ENCODE peak calls at places on chromosomes 11 and 22, in nine cellular contexts. T is coronary artery, P is mucosa of descending colon, O is Caco-2, W is kidney, X is neural progenitor cell, B is OCI-LY7, Z is bronchial epithelial cell, C is spleen. A is an unnamed sample.

GRCh38 chr11:98137437-98137836 is 883.3 kb upstream of the CNTN5 start:
- DNase-seq in T (no peak), C (no peak), B (no peak), P (no peak), O (no peak), X (no peak), Z (peak; percentile 0), W (no peak), A (no peak)

GRCh38 chr11:2664331-2664730 is 35.5 kb downstream of the KCNQ1OT1 start:
- DNase-seq in B (no peak), Z (no peak), W (peak; percentile 35), T (peak; percentile 62), O (no peak), P (no peak), C (no peak), X (no peak), A (no peak)

GRCh38 chr11:45847908-45848316 is 637 bp downstream of the CRY2 start:
- DNase-seq in O (peak; percentile 65), Z (peak; percentile 62), B (peak; percentile 69), X (peak; percentile 71), P (peak; percentile 69), T (no peak), W (peak; percentile 78), C (peak; percentile 84), A (no peak)

GRCh38 chr11:10261821-10262220 is 32.2 kb downstream of the SBF2 start:
- DNase-seq in C (no peak), X (no peak), P (no peak), B (no peak), T (no peak), O (no peak), Z (peak; percentile 31), W (no peak), A (no peak)

GRCh38 chr11:114285599-114285998 is 10.6 kb upstream of the NNMT start:
- DNase-seq in Z (peak; percentile 64), O (peak; percentile 49), X (no peak), B (no peak), W (no peak), T (no peak), C (no peak), P (no peak), A (no peak)

GRCh38 chr11:2555891-2556290 is 111.1 kb downstream of the KCNQ1 start:
- DNase-seq in B (no peak), P (peak; percentile 37), T (no peak), Z (no peak), O (no peak), W (peak; percentile 26), C (peak; percentile 24), X (no peak), A (no peak)

GRCh38 chr22:45868586-45869443 is 108.1 kb downstream of the WNT7B start:
- DNase-seq in B (no peak), O (no peak), W (peak; percentile 60), Z (no peak), C (peak; percentile 54), P (no peak), X (no peak), T (no peak), A (no peak)

GRCh38 chr11:57645716-57646085 is 4.0 kb downstream of the YPEL4 start:
- DNase-seq in P (no peak), O (no peak), T (no peak), B (no peak), Z (no peak), X (no peak), C (no peak), W (no peak), A (no peak)

GRCh38 chr22:42313804-42314581 is 43.5 kb upstream of the TCF20 start:
- DNase-seq in W (no peak), C (no peak), Z (peak; percentile 81), O (peak; percentile 94), P (peak; percentile 89), T (no peak), X (peak; percentile 91), B (peak; percentile 61), A (no peak)

GRCh38 chr11:13663631-13664071 is 4.8 kb upstream of the FAR1 start:
- DNase-seq in X (no peak), C (no peak), Z (peak; percentile 87), O (no peak), W (no peak), P (no peak), T (no peak), B (no peak), A (no peak)

GRCh38 chr11:94768602-94769511 is 701 bp downstream of the AMOTL1 start:
- DNase-seq in O (peak; percentile 70), C (peak; percentile 84), T (no peak), X (peak; percentile 63), P (no peak), B (no peak), Z (no peak), W (peak; percentile 85), A (no peak)

GRCh38 chr11:27972432-27973170 is 135.4 kb downstream of the KIF18A start:
- DNase-seq in T (no peak), B (no peak), Z (peak; percentile 44), C (no peak), W (no peak), X (no peak), P (no peak), O (no peak), A (peak; percentile 3)

GRCh38 chr22:36922097-36922608 is 8.7 kb downstream of the CSF2RB start:
- DNase-seq in P (peak; percentile 43), O (peak; percentile 13), W (peak; percentile 61), X (peak; percentile 50), T (no peak), Z (no peak), C (peak; percentile 76), B (no peak), A (no peak)

GRCh38 chr11:73154178-73154577 is 12.1 kb upstream of the FCHSD2 start:
- DNase-seq in B (peak; percentile 96), Z (no peak), C (peak; percentile 83), X (no peak), O (no peak), P (no peak), W (no peak), T (peak; percentile 65), A (no peak)

GRCh38 chr22:25027959-25028840 is 75.7 kb downstream of the KIAA1671 start:
- DNase-seq in B (no peak), Z (no peak), C (no peak), P (peak; percentile 60), T (no peak), X (peak; percentile 78), O (peak; percentile 33), W (no peak), A (no peak)

GRCh38 chr11:95682552-95682951 is 107.0 kb downstream of the FAM76B start:
- DNase-seq in B (no peak), X (no peak), Z (peak; percentile 13), W (no peak), P (no peak), C (no peak), O (no peak), T (no peak), A (no peak)

GRCh38 chr11:31958086-31958735 is 132.7 kb upstream of the RCN1 start:
- DNase-seq in X (peak; percentile 90), O (peak; percentile 30), C (peak; percentile 80), T (no peak), Z (peak; percentile 25), P (no peak), W (no peak), B (peak; percentile 35), A (no peak)

GRCh38 chr11:72221386-72221785 is 3.2 kb upstream of the INPPL1 start:
- DNase-seq in O (no peak), C (peak; percentile 81), P (no peak), X (no peak), W (no peak), Z (no peak), T (peak; percentile 72), B (peak; percentile 65), A (no peak)

GRCh38 chr11:101453682-101454081 is 130.1 kb downstream of the TRPC6 start:
- DNase-seq in O (no peak), T (no peak), C (no peak), X (no peak), W (no peak), Z (peak; percentile 72), P (no peak), B (no peak), A (no peak)

GRCh38 chr22:27537481-27537891 is 264.1 kb downstream of the MN1 start:
- DNase-seq in B (no peak), X (no peak), Z (no peak), T (no peak), W (peak; percentile 74), O (no peak), C (peak; percentile 35), P (no peak), A (no peak)

GRCh38 chr11:80617156-80617555 is 1176.3 kb upstream of the TENM4 start:
- DNase-seq in P (no peak), W (no peak), O (no peak), X (no peak), B (no peak), C (no peak), T (no peak), Z (no peak), A (no peak)

GRCh38 chr11:33515347-33515746 is 185.3 kb downstream of the C11orf91 start:
- DNase-seq in B (peak; percentile 72), C (no peak), X (no peak), T (no peak), P (no peak), O (no peak), Z (peak; percentile 18), W (no peak), A (no peak)

GRCh38 chr11:62431171-62431895 is 12.5 kb downstream of the SCGB1A1 start:
- DNase-seq in W (no peak), O (no peak), X (no peak), C (no peak), B (no peak), T (no peak), P (no peak), Z (no peak), A (no peak)
- TF ChIP-seq CTCF in W (no peak), O (no peak), X (no peak), C (no peak), B (no peak), T (no peak), P (no peak), Z (no peak), A (no peak)

DNA sequence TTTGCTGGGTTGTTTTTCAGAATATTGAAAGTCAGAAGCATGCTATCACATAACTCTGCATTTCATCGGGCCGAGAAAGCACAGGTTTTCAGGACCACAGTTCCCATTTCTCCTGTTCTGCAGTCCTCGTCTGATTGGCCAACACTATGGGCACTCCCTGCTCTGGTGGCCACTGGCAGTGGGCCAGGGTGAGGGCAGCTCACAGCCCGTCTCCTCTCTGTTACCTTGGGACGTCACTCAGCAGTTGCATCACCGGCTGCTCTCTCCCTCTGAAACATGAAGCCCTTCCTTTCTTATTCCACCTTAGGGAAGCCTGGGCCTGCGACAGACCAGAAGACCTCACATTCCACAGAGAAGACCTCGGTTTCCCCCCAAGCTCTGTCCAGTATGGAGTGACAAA is 11.4 kb upstream of the MICAL3 start:
- DNase-seq in P (no peak), O (no peak), Z (peak; percentile 87), T (no peak), C (peak; percentile 49), B (no peak), X (no peak), W (peak; percentile 88), A (no peak)
- H3K4me3 ChIP-seq in P (no peak overlapping the region), O (no peak overlapping the region), Z (no peak overlapping the region), T (no peak overlapping the region), C (no peak overlapping the region), B (no peak overlapping the region), X (no peak overlapping the region), W (no peak overlapping the region), A (no peak overlapping the region)

GRCh38 chr11:125423247-125423849 is 72.7 kb downstream of the FEZ1 start:
- DNase-seq in P (no peak), O (no peak), Z (peak; percentile 13), C (peak; percentile 12), B (peak; percentile 20), T (no peak), W (peak; percentile 3), X (no peak), A (no peak)
- TF ChIP-seq CTCF in P (no peak), O (no peak), Z (peak; percentile 64), C (no peak), B (peak; percentile 81), T (no peak), W (no peak), X (peak; percentile 57), A (peak; percentile 34)

GRCh38 chr11:61102667-61103491 is 590 bp downstream of the CD5 start:
- DNase-seq in W (no peak), O (no peak), Z (no peak), B (no peak), X (no peak), P (no peak), C (peak; percentile 74), T (no peak), A (no peak)
- H3K4me3 ChIP-seq in W (no peak overlapping the region), O (no peak overlapping the region), Z (no peak overlapping the region), B (no peak overlapping the region), X (no peak overlapping the region), P (no peak overlapping the region), C (peak overlapping the region; percentile 29), T (no peak overlapping the region), A (no peak overlapping the region)